ENCODE peak calls at places on chromosomes 5 and 9, in seven cellular contexts. N, G, R, V, W, A and J are unnamed samples.

GRCh38 chr9:12698293-12698692 is 5.1 kb downstream of the TYRP1 start:
- DNase-seq in N (peak), G (no peak), R (no peak), V (no peak), W (no peak), A (no peak), J (no peak)

GRCh38 chr5:96809898-96810297 is 2.2 kb upstream of the ERAP1 start:
- DNase-seq in N (no peak), G (no peak), R (no peak), V (no peak), W (peak), A (no peak), J (no peak)

GRCh38 chr9:27445057-27445990 is 78.8 kb upstream of the IFNK start:
- DNase-seq in N (no peak), G (no peak), R (no peak), V (no peak), W (no peak), A (no peak), J (no peak)

GRCh38 chr9:79341561-79341960 is 230.2 kb upstream of the TLE4 start:
- DNase-seq in N (no peak), G (no peak), R (no peak), V (no peak), W (no peak), A (no peak), J (no peak)

GRCh38 chr5:92923885-92924284 is 657.1 kb downstream of the NR2F1-AS1 start:
- DNase-seq in N (no peak), G (no peak), R (no peak), V (no peak), W (no peak), A (no peak), J (no peak)

GRCh38 chr9:96138616-96139015 is 163.4 kb downstream of the HSD17B3 start:
- DNase-seq in N (no peak), G (no peak), R (no peak), V (no peak), W (no peak), A (no peak), J (no peak)

GRCh38 chr5:121850272-121850671 is 1.4 kb upstream of the FTMT start:
- DNase-seq in N (no peak), G (no peak), R (no peak), V (no peak), W (no peak), A (no peak), J (no peak)

GRCh38 chr5:20105915-20106314 is 117.9 kb upstream of the CDH18 start:
- DNase-seq in N (no peak), G (no peak), R (no peak), V (no peak), W (no peak), A (no peak), J (no peak)

GRCh38 chr5:175246242-175246891 is 197.6 kb downstream of the DRD1 start:
- DNase-seq in N (peak), G (no peak), R (no peak), V (no peak), W (no peak), A (no peak), J (no peak)

GRCh38 chr9:87307810-87308209 is 189.9 kb upstream of the DAPK1 start:
- DNase-seq in N (no peak), G (no peak), R (no peak), V (no peak), W (no peak), A (no peak), J (no peak)

GRCh38 chr9:71106992-71107391 is 14.4 kb downstream of the TRPM3 start:
- DNase-seq in N (no peak), G (no peak), R (no peak), V (no peak), W (no peak), A (no peak), J (no peak)

GRCh38 chr9:116070256-116070914 is 83.2 kb upstream of the PAPPA start:
- DNase-seq in N (peak), G (no peak), R (no peak), V (no peak), W (no peak), A (no peak), J (no peak)

GRCh38 chr9:37963936-37964739 is 60.2 kb upstream of the SLC25A51 start:
- DNase-seq in N (peak), G (no peak), R (no peak), V (no peak), W (peak), A (peak), J (no peak)

GRCh38 chr5:139648205-139649081 is at the start of gene CXXC5:
- DNase-seq in N (peak), G (peak), R (peak), V (peak), W (peak), A (peak), J (peak)

GRCh38 chr9:119533509-119533908 is 164.3 kb upstream of the BRINP1 start:
- DNase-seq in N (no peak), G (no peak), R (no peak), V (no peak), W (no peak), A (no peak), J (no peak)

GRCh38 chr5:11046160-11046559 is 285.1 kb upstream of the DAP start:
- DNase-seq in N (no peak), G (no peak), R (no peak), V (no peak), W (no peak), A (no peak), J (no peak)

GRCh38 chr5:91955610-91956009 is 572.5 kb upstream of the ARRDC3 start:
- DNase-seq in N (peak), G (no peak), R (no peak), V (no peak), W (no peak), A (no peak), J (no peak)

GRCh38 chr5:157469687-157470086 is 9.7 kb downstream of the NIPAL4 start:
- DNase-seq in N (no peak), G (no peak), R (no peak), V (no peak), W (no peak), A (no peak), J (no peak)

GRCh38 chr5:119016125-119016774 is 27.9 kb upstream of the DTWD2 start:
- DNase-seq in N (no peak), G (peak), R (no peak), V (peak), W (no peak), A (no peak), J (peak)

GRCh38 chr9:99980578-99980977 is 74.1 kb downstream of the STX17 start:
- DNase-seq in N (no peak), G (no peak), R (no peak), V (no peak), W (no peak), A (no peak), J (no peak)

GRCh38 chr9:75086443-75087278 is 1.3 kb downstream of the NMRK1 start:
- DNase-seq in N (no peak), G (no peak), R (no peak), V (no peak), W (no peak), A (peak), J (no peak)

GRCh38 chr9:75932026-75932425 is 41.6 kb downstream of the PCSK5 start:
- DNase-seq in N (no peak), G (no peak), R (no peak), V (no peak), W (no peak), A (no peak), J (no peak)

GRCh38 chr5:143494162-143494561 is 90.7 kb upstream of the NR3C1 start:
- DNase-seq in N (peak), G (no peak), R (no peak), V (no peak), W (no peak), A (no peak), J (no peak)

GRCh38 chr9:97845130-97845529 is 7.9 kb upstream of the FOXE1 start:
- DNase-seq in N (peak), G (no peak), R (no peak), V (no peak), W (no peak), A (no peak), J (no peak)

GRCh38 chr5:109921735-109922395 is 232.1 kb downstream of the MAN2A1 start:
- DNase-seq in N (no peak), G (no peak), R (no peak), V (no peak), W (no peak), A (no peak), J (no peak)

GRCh38 chr9:73680831-73681230 is 529.2 kb downstream of the ANXA1 start:
- DNase-seq in N (peak), G (no peak), R (no peak), V (no peak), W (no peak), A (no peak), J (no peak)

GRCh38 chr5:21419383-21419782 is 1431.4 kb upstream of the CDH18 start:
- DNase-seq in N (no peak), G (no peak), R (no peak), V (no peak), W (no peak), A (no peak), J (no peak)
- TF ChIP-seq CTCF in N (no peak), G (no peak), R (peak), V (no peak), W (no peak), A (no peak), J (no peak)

GRCh38 chr5:141343242-141343952 is at the start of gene PCDHGA3:
- DNase-seq in N (peak), G (no peak), R (no peak), V (no peak), W (no peak), A (no peak), J (no peak)
- TF ChIP-seq CTCF in N (peak), G (no peak), R (peak), V (peak), W (no peak), A (no peak), J (peak)

GRCh38 chr9:133656211-133657119 is 20.3 kb downstream of the DBH start:
- DNase-seq in N (no peak), G (no peak), R (no peak), V (no peak), W (no peak), A (peak), J (no peak)
- TF ChIP-seq CTCF in N (no peak), G (no peak), R (no peak), V (no peak), W (no peak), A (no peak), J (no peak)

DNA sequence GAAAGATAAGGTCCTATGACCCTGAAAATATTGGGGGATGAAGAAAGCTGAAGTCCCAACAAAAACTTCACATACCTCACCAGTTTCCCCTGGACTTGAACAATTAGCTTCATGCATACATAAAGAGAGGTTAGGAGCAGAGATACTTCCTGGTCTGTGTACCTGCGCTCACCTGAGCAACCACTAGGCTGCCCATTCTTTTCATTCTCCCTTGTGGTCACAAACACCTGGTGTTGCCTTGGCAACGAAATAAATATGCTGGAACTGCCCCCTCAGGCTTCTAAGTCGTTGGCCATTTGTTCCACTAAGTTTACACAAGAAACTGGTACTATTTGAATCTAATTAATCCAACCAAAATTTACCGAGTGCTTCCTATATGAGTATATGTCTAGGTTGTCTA is 18.1 kb downstream of the OTP start:
- DNase-seq in N (no peak), G (no peak), R (no peak), V (no peak), W (no peak), A (no peak), J (no peak)
- TF ChIP-seq CTCF in N (no peak), G (no peak), R (peak), V (no peak), W (no peak), A (no peak), J (no peak)

GRCh38 chr5:54887663-54888062 is 97.7 kb downstream of the ESM1 start:
- DNase-seq in N (no peak), G (no peak), R (no peak), V (no peak), W (no peak), A (no peak), J (no peak)
- TF ChIP-seq CTCF in N (no peak), G (no peak), R (no peak), V (no peak), W (no peak), A (no peak), J (no peak)

GRCh38 chr5:52987711-52988329 is 1.3 kb upstream of the ITGA2 start:
- DNase-seq in N (no peak), G (no peak), R (no peak), V (no peak), W (no peak), A (no peak), J (no peak)

GRCh38 chr5:52990531-52990925 is 1.4 kb downstream of the ITGA2 start:
- DNase-seq in N (no peak), G (no peak), R (no peak), V (no peak), W (no peak), A (no peak), J (no peak)

GRCh38 chr5:52989025-52989780 is at the start of gene ITGA2:
- DNase-seq in N (peak), G (peak), R (peak), V (peak), W (peak), A (peak), J (peak)

GRCh38 chr5:52988335-52989024 is 672 bp upstream of the ITGA2 start:
- DNase-seq in N (no peak), G (no peak), R (no peak), V (no peak), W (no peak), A (no peak), J (no peak)

GRCh38 chr5:52989781-52990530 is 804 bp downstream of the ITGA2 start:
- DNase-seq in N (peak), G (peak), R (peak), V (peak), W (peak), A (peak), J (no peak)
- TF ChIP-seq CTCF in N (peak), G (peak), R (no peak), V (no peak), W (no peak), A (no peak), J (no peak)

DNA sequence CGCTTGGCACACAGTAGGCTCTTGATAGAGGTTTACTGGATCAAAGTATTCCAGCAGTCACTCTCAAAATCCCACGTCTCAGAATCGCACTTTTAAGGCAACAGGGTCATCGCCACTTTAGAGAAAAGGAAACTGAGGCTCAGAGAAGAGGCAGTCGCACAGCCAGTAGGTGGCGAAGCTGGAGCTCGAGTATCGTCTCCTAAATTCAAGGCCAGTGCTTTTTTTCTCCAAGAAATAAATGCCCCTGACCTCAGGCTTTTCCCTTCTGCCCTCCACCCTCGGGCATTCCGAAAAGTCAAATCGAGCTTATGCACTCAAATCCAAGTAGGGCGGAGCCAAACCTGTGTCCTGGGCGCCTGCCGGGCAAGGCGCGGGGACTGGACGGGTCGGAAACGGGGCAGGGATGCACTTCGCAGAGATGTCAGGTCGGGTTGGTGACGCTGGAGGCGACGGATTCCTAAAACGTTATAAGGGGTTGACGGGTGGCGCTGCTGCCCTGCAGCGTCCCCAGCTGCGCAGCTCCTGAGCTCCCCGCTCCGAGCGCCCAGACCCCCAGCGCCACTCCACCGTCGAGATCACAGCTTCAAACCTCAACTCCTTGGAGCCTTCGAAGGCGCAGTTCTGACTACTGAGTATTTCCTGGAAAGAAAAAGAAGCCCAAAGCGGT is 4.7 kb upstream of the FOXB2 start:
- DNase-seq in N (no peak), G (peak), R (peak), V (no peak), W (no peak), A (peak), J (no peak)
- TF ChIP-seq CTCF in N (peak), G (no peak), R (no peak), V (no peak), W (no peak), A (no peak), J (no peak)